ENCODE peak calls at places on chromosomes 6 and 20, in eight cellular contexts. One of them, this sample, is unnamed.

GRCh38 chr6:2047855-2048254 is 197.6 kb downstream of the GMDS start:
- DNase-seq in IMR-90: peak
- DNase-seq in RWPE1: no peak
- DNase-seq in HCT116: no peak
- DNase-seq in progenitor cell of endocrine pancreas: no peak
- DNase-seq in lower leg skin: no peak
- DNase-seq in vagina: no peak
- DNase-seq in adrenal gland: no peak
- DNase-seq in this sample: no peak

GRCh38 chr20:63572788-63573738 is 976 bp downstream of the HELZ2 start:
- DNase-seq in HCT116: no peak
- DNase-seq in adrenal gland: no peak
- DNase-seq in lower leg skin: no peak
- DNase-seq in RWPE1: no peak
- DNase-seq in IMR-90: no peak
- DNase-seq in vagina: no peak
- DNase-seq in progenitor cell of endocrine pancreas: no peak
- DNase-seq in this sample: no peak

GRCh38 chr6:127515234-127515793 is 3.8 kb downstream of the MTCL3 start:
- DNase-seq in IMR-90: no peak
- DNase-seq in adrenal gland: no peak
- DNase-seq in HCT116: no peak
- DNase-seq in vagina: no peak
- DNase-seq in lower leg skin: peak
- DNase-seq in RWPE1: no peak
- DNase-seq in progenitor cell of endocrine pancreas: peak
- DNase-seq in this sample: no peak

GRCh38 chr6:126217497-126217896 is 122.4 kb upstream of the CENPW start:
- DNase-seq in lower leg skin: no peak
- DNase-seq in progenitor cell of endocrine pancreas: no peak
- DNase-seq in adrenal gland: no peak
- DNase-seq in HCT116: no peak
- DNase-seq in vagina: no peak
- DNase-seq in RWPE1: no peak
- DNase-seq in IMR-90: no peak
- DNase-seq in this sample: no peak

GRCh38 chr6:169971951-169972651 is 220.7 kb downstream of the ERMARD start:
- DNase-seq in RWPE1: no peak
- DNase-seq in HCT116: no peak
- DNase-seq in IMR-90: no peak
- DNase-seq in progenitor cell of endocrine pancreas: no peak
- DNase-seq in vagina: no peak
- DNase-seq in adrenal gland: no peak
- DNase-seq in lower leg skin: peak
- DNase-seq in this sample: peak

GRCh38 chr6:129598244-129599187 is 111.5 kb downstream of the ARHGAP18 start:
- DNase-seq in vagina: no peak
- DNase-seq in lower leg skin: no peak
- DNase-seq in HCT116: peak
- DNase-seq in progenitor cell of endocrine pancreas: no peak
- DNase-seq in IMR-90: peak
- DNase-seq in RWPE1: peak
- DNase-seq in adrenal gland: no peak
- DNase-seq in this sample: no peak

GRCh38 chr20:36149469-36149868 is 5.1 kb upstream of the EPB41L1 start:
- DNase-seq in IMR-90: no peak
- DNase-seq in lower leg skin: no peak
- DNase-seq in progenitor cell of endocrine pancreas: no peak
- DNase-seq in vagina: no peak
- DNase-seq in adrenal gland: peak
- DNase-seq in HCT116: no peak
- DNase-seq in RWPE1: no peak
- DNase-seq in this sample: no peak

GRCh38 chr20:51378171-51378928 is 164.2 kb downstream of the NFATC2 start:
- DNase-seq in adrenal gland: no peak
- DNase-seq in lower leg skin: no peak
- DNase-seq in vagina: no peak
- DNase-seq in progenitor cell of endocrine pancreas: no peak
- DNase-seq in HCT116: no peak
- DNase-seq in RWPE1: no peak
- DNase-seq in IMR-90: no peak
- DNase-seq in this sample: no peak

GRCh38 chr6:127471379-127472255 is 12.4 kb upstream of the KIAA0408 start:
- DNase-seq in progenitor cell of endocrine pancreas: no peak
- DNase-seq in RWPE1: no peak
- DNase-seq in adrenal gland: no peak
- DNase-seq in vagina: no peak
- DNase-seq in HCT116: no peak
- DNase-seq in lower leg skin: no peak
- DNase-seq in IMR-90: peak
- DNase-seq in this sample: no peak

GRCh38 chr6:83592770-83593394 is 80.5 kb downstream of the PRSS35 start:
- DNase-seq in vagina: no peak
- DNase-seq in HCT116: peak
- DNase-seq in progenitor cell of endocrine pancreas: no peak
- DNase-seq in lower leg skin: no peak
- DNase-seq in RWPE1: peak
- DNase-seq in adrenal gland: peak
- DNase-seq in IMR-90: peak
- DNase-seq in this sample: no peak

GRCh38 chr6:41191569-41191968 is 9.4 kb downstream of the TREML2 start:
- DNase-seq in RWPE1: no peak
- DNase-seq in HCT116: peak
- DNase-seq in adrenal gland: peak
- DNase-seq in vagina: no peak
- DNase-seq in progenitor cell of endocrine pancreas: no peak
- DNase-seq in lower leg skin: no peak
- DNase-seq in IMR-90: no peak
- DNase-seq in this sample: no peak

GRCh38 chr6:51045548-51045947 is 226.9 kb downstream of the TFAP2B start:
- DNase-seq in HCT116: no peak
- DNase-seq in progenitor cell of endocrine pancreas: no peak
- DNase-seq in vagina: no peak
- DNase-seq in adrenal gland: no peak
- DNase-seq in RWPE1: no peak
- DNase-seq in IMR-90: no peak
- DNase-seq in lower leg skin: no peak
- DNase-seq in this sample: no peak

GRCh38 chr6:2196079-2196679 is 49.2 kb downstream of the GMDS start:
- DNase-seq in HCT116: peak
- DNase-seq in lower leg skin: no peak
- DNase-seq in IMR-90: peak
- DNase-seq in adrenal gland: peak
- DNase-seq in progenitor cell of endocrine pancreas: no peak
- DNase-seq in vagina: no peak
- DNase-seq in RWPE1: peak
- DNase-seq in this sample: no peak

GRCh38 chr6:167045828-167046580 is 46.8 kb downstream of the CEP43 start:
- DNase-seq in vagina: no peak
- DNase-seq in IMR-90: no peak
- DNase-seq in HCT116: no peak
- DNase-seq in progenitor cell of endocrine pancreas: no peak
- DNase-seq in adrenal gland: no peak
- DNase-seq in lower leg skin: no peak
- DNase-seq in RWPE1: no peak
- DNase-seq in this sample: no peak

GRCh38 chr6:3825851-3826581 is 23.2 kb upstream of the FAM50B start:
- DNase-seq in RWPE1: peak
- DNase-seq in progenitor cell of endocrine pancreas: no peak
- DNase-seq in vagina: no peak
- DNase-seq in IMR-90: peak
- DNase-seq in adrenal gland: peak
- DNase-seq in lower leg skin: peak
- DNase-seq in HCT116: peak
- DNase-seq in this sample: no peak

GRCh38 chr20:12201289-12201991 is 283.7 kb downstream of the BTBD3 start:
- DNase-seq in adrenal gland: no peak
- DNase-seq in lower leg skin: no peak
- DNase-seq in IMR-90: peak
- DNase-seq in progenitor cell of endocrine pancreas: no peak
- DNase-seq in HCT116: no peak
- DNase-seq in RWPE1: no peak
- DNase-seq in vagina: no peak
- DNase-seq in this sample: no peak

GRCh38 chr20:35823937-35824336 is 52.1 kb downstream of the PHF20 start:
- DNase-seq in RWPE1: no peak
- DNase-seq in adrenal gland: no peak
- DNase-seq in progenitor cell of endocrine pancreas: no peak
- DNase-seq in IMR-90: peak
- DNase-seq in vagina: no peak
- DNase-seq in HCT116: no peak
- DNase-seq in lower leg skin: no peak
- DNase-seq in this sample: no peak

GRCh38 chr20:49891486-49891885 is 23.8 kb downstream of the SPATA2 start:
- DNase-seq in progenitor cell of endocrine pancreas: no peak
- DNase-seq in HCT116: no peak
- DNase-seq in adrenal gland: no peak
- DNase-seq in IMR-90: no peak
- DNase-seq in RWPE1: no peak
- DNase-seq in lower leg skin: no peak
- DNase-seq in vagina: no peak
- DNase-seq in this sample: no peak

GRCh38 chr20:64214952-64215351 is 40.6 kb upstream of the PCMTD2 start:
- DNase-seq in RWPE1: no peak
- DNase-seq in vagina: no peak
- DNase-seq in progenitor cell of endocrine pancreas: no peak
- DNase-seq in IMR-90: no peak
- DNase-seq in lower leg skin: no peak
- DNase-seq in HCT116: no peak
- DNase-seq in adrenal gland: no peak
- DNase-seq in this sample: no peak

GRCh38 chr6:46794068-46794467 is 879 bp downstream of the MEP1A start:
- DNase-seq in progenitor cell of endocrine pancreas: no peak
- DNase-seq in vagina: no peak
- DNase-seq in HCT116: no peak
- DNase-seq in RWPE1: no peak
- DNase-seq in adrenal gland: no peak
- DNase-seq in IMR-90: no peak
- DNase-seq in lower leg skin: no peak
- DNase-seq in this sample: no peak

GRCh38 chr20:23200914-23201313 is 114.8 kb upstream of the CD93 start:
- DNase-seq in adrenal gland: peak
- DNase-seq in vagina: no peak
- DNase-seq in IMR-90: peak
- DNase-seq in progenitor cell of endocrine pancreas: peak
- DNase-seq in lower leg skin: peak
- DNase-seq in RWPE1: peak
- DNase-seq in HCT116: peak
- DNase-seq in this sample: no peak
- TF ChIP-seq CTCF in adrenal gland: no peak
- TF ChIP-seq CTCF in vagina: no peak
- TF ChIP-seq CTCF in IMR-90: peak
- TF ChIP-seq CTCF in progenitor cell of endocrine pancreas: peak
- TF ChIP-seq CTCF in lower leg skin: no peak
- TF ChIP-seq CTCF in RWPE1: peak
- TF ChIP-seq CTCF in HCT116: peak
- TF ChIP-seq CTCF in this sample: peak

DNA sequence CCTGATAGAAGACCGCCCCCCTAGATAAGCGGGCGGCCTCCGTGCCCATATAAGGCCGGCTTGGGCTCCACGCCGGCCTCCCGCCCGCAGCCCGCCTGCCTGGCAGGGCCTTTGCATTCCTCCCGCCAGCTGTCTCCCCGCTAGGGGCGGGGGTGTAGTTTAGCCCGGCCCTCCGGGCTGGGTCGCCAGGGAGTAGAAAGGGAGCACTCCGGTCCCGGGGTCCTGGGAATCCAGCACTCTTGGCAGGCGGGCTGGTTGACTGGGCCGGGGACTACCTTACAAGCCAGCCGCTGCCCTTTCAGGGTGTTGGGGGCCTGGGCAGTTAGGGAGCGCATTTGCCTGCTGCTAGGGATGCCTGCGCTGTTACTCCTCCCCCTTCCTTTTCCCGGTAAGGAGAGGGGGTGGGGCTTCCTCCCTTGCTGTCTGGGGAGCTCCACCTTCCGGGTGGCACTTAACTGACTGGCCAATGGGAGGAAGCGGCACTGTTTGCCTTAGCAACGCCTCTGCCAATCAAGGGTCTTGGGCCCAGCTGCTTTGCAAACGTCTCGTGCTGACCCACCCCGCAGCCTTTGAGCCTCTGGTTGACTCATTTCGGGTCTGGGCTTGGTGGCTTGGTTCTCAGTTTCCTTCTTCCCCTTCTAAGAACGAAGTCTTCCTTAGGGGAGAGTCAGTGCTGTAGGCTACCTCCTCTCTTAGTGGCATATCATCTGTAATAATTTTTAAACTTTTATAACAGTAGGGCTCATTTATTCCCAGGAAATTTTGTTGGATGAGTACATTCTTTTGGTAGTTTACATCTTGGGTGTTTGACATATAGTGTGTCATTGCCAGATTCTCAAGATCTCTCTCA is 3.4 kb downstream of the SRF start:
- DNase-seq in progenitor cell of endocrine pancreas: peak
- DNase-seq in IMR-90: peak
- DNase-seq in lower leg skin: peak
- DNase-seq in HCT116: peak
- DNase-seq in adrenal gland: peak
- DNase-seq in RWPE1: peak
- DNase-seq in vagina: peak
- DNase-seq in this sample: peak
- TF ChIP-seq CTCF in progenitor cell of endocrine pancreas: peak
- TF ChIP-seq CTCF in IMR-90: no peak
- TF ChIP-seq CTCF in lower leg skin: no peak
- TF ChIP-seq CTCF in HCT116: no peak
- TF ChIP-seq CTCF in adrenal gland: no peak
- TF ChIP-seq CTCF in RWPE1: no peak
- TF ChIP-seq CTCF in vagina: no peak
- TF ChIP-seq CTCF in this sample: peak

DNA sequence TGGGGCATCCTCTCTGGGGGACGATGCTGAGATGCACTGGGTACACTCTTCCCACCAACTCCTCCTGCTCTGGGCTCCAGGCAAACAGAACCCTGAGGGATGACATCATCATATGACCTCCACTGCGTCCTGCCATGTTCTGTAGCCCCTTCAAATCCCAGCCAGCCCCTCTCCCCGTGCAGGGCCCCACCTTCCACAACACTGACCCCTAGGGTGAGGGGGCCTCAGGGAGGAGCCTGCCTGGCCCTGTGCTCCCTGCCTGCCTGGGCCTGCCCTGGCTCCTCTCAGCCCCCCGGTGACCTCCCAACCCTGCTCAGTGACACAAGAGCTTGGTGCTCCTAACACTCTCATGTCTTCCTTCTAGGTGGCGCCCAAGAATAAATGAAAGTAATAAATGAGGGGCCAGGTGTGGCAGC is 9.6 kb upstream of the SPDEF start:
- DNase-seq in vagina: no peak
- DNase-seq in adrenal gland: no peak
- DNase-seq in lower leg skin: no peak
- DNase-seq in IMR-90: no peak
- DNase-seq in HCT116: no peak
- DNase-seq in RWPE1: no peak
- DNase-seq in progenitor cell of endocrine pancreas: no peak
- DNase-seq in this sample: no peak
- TF ChIP-seq CTCF in vagina: no peak
- TF ChIP-seq CTCF in adrenal gland: no peak
- TF ChIP-seq CTCF in lower leg skin: no peak
- TF ChIP-seq CTCF in IMR-90: no peak
- TF ChIP-seq CTCF in HCT116: no peak
- TF ChIP-seq CTCF in RWPE1: no peak
- TF ChIP-seq CTCF in progenitor cell of endocrine pancreas: no peak
- TF ChIP-seq CTCF in this sample: no peak

GRCh38 chr20:19566226-19566960 is 191.7 kb upstream of the RIN2 start:
- DNase-seq in adrenal gland: no peak
- DNase-seq in vagina: no peak
- DNase-seq in lower leg skin: no peak
- DNase-seq in HCT116: no peak
- DNase-seq in progenitor cell of endocrine pancreas: no peak
- DNase-seq in IMR-90: no peak
- DNase-seq in RWPE1: no peak
- DNase-seq in this sample: no peak
- TF ChIP-seq CTCF in adrenal gland: no peak
- TF ChIP-seq CTCF in vagina: no peak
- TF ChIP-seq CTCF in lower leg skin: no peak
- TF ChIP-seq CTCF in HCT116: no peak
- TF ChIP-seq CTCF in progenitor cell of endocrine pancreas: no peak
- TF ChIP-seq CTCF in IMR-90: no peak
- TF ChIP-seq CTCF in RWPE1: no peak
- TF ChIP-seq CTCF in this sample: no peak